ENCODE peak calls at places on chromosomes 12 and 14, in four cellular contexts. U, M, J and I are unnamed samples.

GRCh38 chr12:16604853-16605252 is 1.1 kb downstream of the LMO3 start:
- DNase-seq in M (no peak), U (no peak), J (no peak), I (no peak)

GRCh38 chr14:33564774-33565630 is 385.9 kb downstream of the EGLN3 start:
- DNase-seq in U (peak), M (no peak), J (no peak), I (no peak)

GRCh38 chr14:100281286-100282082 is 24.8 kb downstream of the SLC25A29 start:
- DNase-seq in U (peak), M (no peak), J (no peak), I (no peak)

GRCh38 chr12:97142737-97143450 is 235.8 kb downstream of the NEDD1 start:
- DNase-seq in M (peak), U (peak), J (no peak), I (no peak)

GRCh38 chr12:3938042-3938544 is 64.9 kb upstream of the PARP11 start:
- DNase-seq in J (no peak), M (no peak), U (no peak), I (no peak)

GRCh38 chr12:100668939-100669536 is 95.6 kb downstream of the GAS2L3 start:
- DNase-seq in U (peak), J (peak), M (peak), I (peak)

GRCh38 chr12:109775172-109775881 is 57.9 kb downstream of the TRPV4 start:
- DNase-seq in U (peak), J (peak), M (peak), I (peak)

GRCh38 chr14:77369280-77369679 is 7.6 kb downstream of the TMED8 start:
- DNase-seq in U (no peak), J (no peak), M (no peak), I (no peak)

GRCh38 chr14:96058606-96059200 is 19.5 kb downstream of the C14orf132 start:
- DNase-seq in U (no peak), M (no peak), J (no peak), I (no peak)

GRCh38 chr12:10756194-10756593 is 33.1 kb upstream of the YBX3 start:
- DNase-seq in M (no peak), U (no peak), J (no peak), I (no peak)

GRCh38 chr12:115860619-115861018 is 416.9 kb downstream of the MED13L start:
- DNase-seq in U (no peak), M (no peak), J (no peak), I (no peak)

GRCh38 chr14:104171029-104171697 is 32.8 kb downstream of the KIF26A start:
- DNase-seq in U (peak), M (no peak), J (peak), I (no peak)

GRCh38 chr12:105921872-105922669 is 216.7 kb downstream of the NUAK1 start:
- DNase-seq in M (no peak), J (no peak), U (no peak), I (peak)

GRCh38 chr12:107801150-107801549 is 26.6 kb downstream of the ASCL4 start:
- DNase-seq in M (no peak), U (no peak), J (no peak), I (no peak)

GRCh38 chr12:53674977-53675700 is 744 bp downstream of the ATP5MC2 start:
- DNase-seq in U (no peak), M (no peak), J (no peak), I (no peak)

GRCh38 chr14:91405241-91405721 is 12.3 kb downstream of the CCDC88C start:
- DNase-seq in M (no peak), U (no peak), J (no peak), I (no peak)

GRCh38 chr14:81416233-81416927 is 16.3 kb upstream of the STON2 start:
- DNase-seq in M (no peak), J (no peak), U (no peak), I (no peak)

GRCh38 chr14:50001146-50001998 is 108.5 kb downstream of the ARF6 start:
- DNase-seq in U (peak), M (peak), J (no peak), I (no peak)

GRCh38 chr14:72855913-72856312 is 38.0 kb downstream of the DPF3 start:
- DNase-seq in M (no peak), U (no peak), J (no peak), I (no peak)

GRCh38 chr12:5294274-5294673 is 137.6 kb upstream of the NTF3 start:
- DNase-seq in U (no peak), J (no peak), M (no peak), I (no peak)

GRCh38 chr12:123896786-123897185 is 75.8 kb downstream of the CCDC92 start:
- DNase-seq in J (no peak), U (no peak), M (no peak), I (no peak)

GRCh38 chr14:22802860-22803562 is 12.2 kb downstream of the SLC7A7 start:
- DNase-seq in U (no peak), J (no peak), M (no peak), I (no peak)

GRCh38 chr12:39643052-39643451 is 23.4 kb upstream of the ABCD2 start:
- DNase-seq in U (no peak), M (no peak), J (no peak), I (no peak)

GRCh38 chr14:101242442-101243385 is 318.6 kb upstream of the DIO3 start:
- DNase-seq in U (no peak), J (no peak), M (no peak), I (no peak)